ENCODE peak calls at places on chromosomes 5 and 9, in six cellular contexts. R is GM04504; S is AG04449; O is hepatocyte; C is HEK293T; U is activated CD4-positive, alpha-beta T cell treated with anti-CD3 and anti-CD28 coated beads, Interleukin-2, amount 10 ng/mL, durations not matched to agents 24 days and 14 days. Y is an unnamed sample.

GRCh38 chr9:129841071-129841470 is 5.8 kb downstream of the USP20 start:
- DNase-seq in R (no peak), O (no peak), U (no peak), S (no peak), C (no peak), Y (no peak)

GRCh38 chr5:52988335-52989024 is 672 bp upstream of the ITGA2 start:
- DNase-seq in C (no peak), S (no peak), O (peak; percentile 11), U (no peak), R (no peak), Y (no peak)

GRCh38 chr9:88173378-88173999 is 35.2 kb upstream of the SPATA31C2 start:
- DNase-seq in U (peak; percentile 82), O (peak; percentile 70), R (peak; percentile 57), S (peak; percentile 16), C (peak; percentile 45), Y (peak; percentile 88)

GRCh38 chr9:126705767-126706697 is 92.3 kb downstream of the LMX1B start:
- DNase-seq in O (peak; percentile 53), U (peak; percentile 93), C (peak; percentile 76), R (no peak), S (no peak), Y (peak; percentile 65)

GRCh38 chr9:116300360-116300759 is 146.8 kb downstream of the PAPPA start:
- DNase-seq in C (no peak), U (no peak), R (no peak), S (no peak), O (no peak), Y (no peak)

GRCh38 chr5:158203256-158203655 is 344.3 kb upstream of the CLINT1 start:
- DNase-seq in U (no peak), R (no peak), O (no peak), S (no peak), C (no peak), Y (no peak)

GRCh38 chr9:87950765-87951488 is 23.4 kb downstream of the CDK20 start:
- DNase-seq in R (no peak), C (peak; percentile 67), S (no peak), O (peak; percentile 41), U (peak; percentile 68), Y (peak; percentile 33)

GRCh38 chr9:97536480-97536879 is 35.0 kb downstream of the TMOD1 start:
- DNase-seq in U (no peak), C (no peak), R (no peak), S (no peak), O (no peak), Y (no peak)

GRCh38 chr9:137221477-137222111 is 446 bp downstream of the RNF208 start:
- DNase-seq in C (no peak), R (no peak), U (no peak), S (no peak), O (no peak), Y (no peak)

GRCh38 chr5:171306785-171307591 is 2.1 kb upstream of the TLX3 start:
- DNase-seq in O (no peak), R (no peak), U (no peak), S (no peak), C (no peak), Y (no peak)

GRCh38 chr5:146671561-146671960 is 155.6 kb upstream of the GPR151 start:
- DNase-seq in C (no peak), O (no peak), S (no peak), R (no peak), U (no peak), Y (no peak)

GRCh38 chr5:34660444-34660843 is 4.3 kb downstream of the RAI14 start:
- DNase-seq in C (no peak), R (peak; percentile 85), U (no peak), O (no peak), S (peak; percentile 99), Y (peak; percentile 51)

GRCh38 chr9:112757300-112757883 is 6.8 kb downstream of the SNX30 start:
- DNase-seq in U (no peak), R (no peak), O (no peak), S (no peak), C (no peak), Y (no peak)

GRCh38 chr9:12723409-12724028 is 30.3 kb downstream of the TYRP1 start:
- DNase-seq in C (no peak), O (no peak), S (no peak), U (no peak), R (no peak), Y (no peak)

GRCh38 chr9:1273859-1274258 is 223.7 kb downstream of the DMRT2 start:
- DNase-seq in C (no peak), S (no peak), R (no peak), U (no peak), O (no peak), Y (peak; percentile 20)

GRCh38 chr9:121989010-121989409 is 104.1 kb downstream of the TTLL11 start:
- DNase-seq in R (no peak), O (peak; percentile 64), C (no peak), S (no peak), U (no peak), Y (no peak)

Y was measured in A172.